ENCODE peak calls at places on chromosomes 1 and 21, in five cellular contexts. O is keratinocyte, D is fibroblast of lung, M is endodermal cell, I is Peyer's patch. E is an unnamed sample. For H3K4me1, the result is how much of the 10 kb centered on the place peaks cover.

GRCh38 chr1:210695041-210695440 is 366.3 kb downstream of the HHAT start:
- DNase-seq in I (no peak), M (no peak), O (no peak), D (no peak), E (no peak)

GRCh38 chr1:153805042-153805745 is 30.0 kb downstream of the SLC27A3 start:
- DNase-seq in D (peak), O (peak), M (no peak), I (peak), E (peak)

GRCh38 chr1:16204634-16205332 is 7.7 kb downstream of the ARHGEF19 start:
- DNase-seq in D (no peak), O (no peak), M (peak), I (peak), E (no peak)

GRCh38 chr21:35088235-35088865 is 39.2 kb upstream of the RUNX1 start:
- DNase-seq in I (no peak), D (no peak), M (no peak), O (no peak), E (no peak)

GRCh38 chr1:47859092-47859743 is 138.0 kb downstream of the TRABD2B start:
- DNase-seq in O (peak), D (no peak), I (no peak), M (peak), E (no peak)

GRCh38 chr1:93842750-93843500 is 36.1 kb downstream of the DNTTIP2 start:
- DNase-seq in I (no peak), M (no peak), O (no peak), D (no peak), E (no peak)

GRCh38 chr1:103459385-103459784 is 66.1 kb upstream of the RNPC3 start:
- DNase-seq in O (no peak), I (no peak), D (no peak), M (no peak), E (no peak)

GRCh38 chr1:11012260-11013159 is at the start of gene TARDBP:
- DNase-seq in O (peak), M (peak), I (peak), D (peak), E (peak)

GRCh38 chr1:43525995-43526394 is 4.7 kb upstream of the PTPRF start:
- DNase-seq in I (no peak), D (peak), M (no peak), O (no peak), E (no peak)

GRCh38 chr1:169563019-169563615 is 23.2 kb downstream of the F5 start:
- DNase-seq in M (no peak), D (no peak), I (no peak), O (no peak), E (no peak)

GRCh38 chr1:103156966-103157365 is 48.6 kb upstream of the COL11A1 start:
- DNase-seq in M (no peak), D (no peak), O (no peak), I (no peak), E (no peak)

GRCh38 chr1:2345297-2346075 is 45.9 kb downstream of the MORN1 start:
- DNase-seq in M (no peak), D (no peak), O (no peak), I (no peak), E (no peak)

GRCh38 chr1:78779831-78780230 is 130.2 kb downstream of the IFI44 start:
- DNase-seq in O (no peak), M (no peak), I (no peak), D (peak), E (no peak)

GRCh38 chr1:67564193-67564592 is 120.8 kb upstream of the GADD45A start:
- DNase-seq in M (no peak), O (no peak), I (no peak), D (peak), E (no peak)

GRCh38 chr1:165696625-165697100 is 1.7 kb downstream of the ALDH9A1 start:
- DNase-seq in O (no peak), D (peak), M (no peak), I (no peak), E (no peak)

GRCh38 chr1:89260042-89260441 is 12.6 kb downstream of the GBP5 start:
- DNase-seq in I (no peak), O (no peak), D (no peak), M (peak), E (no peak)

GRCh38 chr1:183693521-183693920 is 40.4 kb upstream of the APOBEC4 start:
- DNase-seq in M (no peak), I (no peak), D (no peak), O (no peak), E (no peak)

GRCh38 chr1:113041569-113042335 is 31.2 kb upstream of the LRIG2 start:
- DNase-seq in M (peak), O (no peak), I (no peak), D (no peak), E (no peak)

DNA sequence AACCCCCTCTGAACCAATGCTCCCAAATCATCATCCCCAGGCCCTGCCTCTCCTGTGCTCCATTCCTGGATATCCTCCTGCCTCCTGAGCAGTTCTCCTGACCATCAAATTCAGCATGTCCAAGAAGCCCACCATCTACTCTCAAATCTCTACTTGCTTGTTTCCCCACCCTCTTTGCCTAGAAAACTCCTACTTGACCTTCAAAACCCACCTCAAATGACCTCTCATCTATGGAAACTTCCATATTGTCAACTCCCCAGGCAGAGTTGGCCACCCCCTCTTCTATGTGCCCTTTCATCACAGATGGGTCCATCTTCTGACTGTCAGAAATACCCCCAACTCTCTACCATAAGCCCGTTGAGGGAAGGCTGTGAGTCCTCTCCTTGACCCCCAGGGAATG is 16.8 kb downstream of the ADGRB2 start:
- DNase-seq in O (no peak), I (no peak), M (no peak), D (no peak), E (no peak)
- H3K4me1 ChIP-seq in O (under half), I (under half), M (under half), D (under half), E (under half)

DNA sequence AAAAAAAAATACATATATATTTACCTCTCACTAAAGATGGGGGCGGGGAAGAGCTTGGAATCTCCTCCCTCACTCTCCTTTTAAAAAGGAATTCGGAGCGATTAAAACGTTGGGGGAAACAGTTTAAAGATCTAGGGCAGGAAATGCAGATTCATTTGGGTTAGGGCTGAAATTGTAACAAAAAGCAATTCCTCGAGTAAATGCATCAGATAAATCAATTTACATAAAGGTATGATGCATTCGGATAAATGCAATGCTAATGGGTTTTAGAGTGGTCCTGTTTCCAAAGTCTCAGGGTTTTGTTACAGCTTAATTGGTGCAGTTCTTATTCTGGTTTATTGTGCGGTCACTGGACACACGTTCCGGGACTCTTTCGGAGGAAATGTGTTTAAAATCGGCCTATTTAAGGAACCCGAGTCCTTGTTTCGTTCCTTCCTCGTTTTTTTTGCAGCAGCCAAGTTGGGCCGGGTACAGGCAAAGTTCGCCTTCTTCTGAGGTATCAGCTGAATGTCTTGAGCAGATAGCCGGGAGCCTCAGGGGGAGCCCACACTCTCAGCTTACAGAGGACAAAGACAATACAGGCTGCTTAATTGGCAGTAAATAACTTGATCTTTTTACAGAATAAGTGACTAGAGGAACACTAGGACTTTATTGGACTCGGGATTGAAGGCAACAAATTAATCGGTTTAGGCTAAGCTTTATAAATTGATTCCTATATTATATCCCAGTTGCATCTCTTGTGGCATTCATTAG is 1.7 kb downstream of the LMO4 start:
- DNase-seq in I (peak), M (peak), D (peak), O (no peak), E (no peak)
- H3K4me1 ChIP-seq in I (under half), M (under half), D (under half), O (under half), E (under half)

DNA sequence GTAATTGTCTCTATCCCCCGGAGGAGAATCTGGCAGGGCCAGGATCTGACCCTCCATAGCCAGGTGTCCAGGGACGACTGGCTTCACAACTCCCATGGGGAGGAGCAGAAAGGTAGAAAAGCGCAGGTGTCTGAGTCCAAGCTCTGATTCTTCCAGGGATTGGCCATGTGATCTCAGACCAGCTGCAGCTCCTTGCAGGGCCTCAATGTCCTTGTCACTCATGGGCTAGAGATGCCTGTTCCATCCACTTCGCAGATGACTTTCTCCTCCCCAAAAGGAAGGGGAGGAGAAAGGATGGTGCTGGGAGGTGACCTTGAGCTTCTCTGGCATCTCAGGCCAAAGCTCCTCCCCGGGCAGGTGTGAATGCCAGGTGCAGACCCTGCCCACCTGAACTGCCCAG is 22.6 kb downstream of the HSPG2 start:
- DNase-seq in I (no peak), D (no peak), O (no peak), M (no peak), E (no peak)
- H3K4me1 ChIP-seq in I (under half), D (under half), O (under half), M (under half), E (under half)

DNA sequence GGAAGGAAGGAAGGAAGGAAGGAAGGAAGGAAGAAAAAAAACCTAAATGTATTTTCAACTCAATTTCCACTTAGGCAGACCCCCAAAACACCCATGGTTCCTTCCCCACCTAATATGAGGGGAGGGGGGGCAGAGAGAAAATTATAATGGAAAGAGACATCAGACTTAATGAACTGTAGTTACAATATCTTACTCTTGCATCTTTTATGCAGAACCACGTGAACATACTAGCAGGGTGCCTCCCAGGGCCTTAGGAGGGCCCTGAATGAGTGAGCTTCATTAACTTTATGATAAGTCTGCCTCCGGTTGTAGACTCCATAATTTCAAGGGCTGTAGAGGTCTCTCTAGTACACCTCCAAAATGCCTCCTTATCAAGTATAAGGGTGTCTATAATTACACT is 11.3 kb upstream of the KIRREL1 start:
- DNase-seq in D (no peak), M (no peak), I (no peak), O (no peak), E (no peak)
- H3K4me1 ChIP-seq in D (under half), M (under half), I (under half), O (under half), E (under half)

DNA sequence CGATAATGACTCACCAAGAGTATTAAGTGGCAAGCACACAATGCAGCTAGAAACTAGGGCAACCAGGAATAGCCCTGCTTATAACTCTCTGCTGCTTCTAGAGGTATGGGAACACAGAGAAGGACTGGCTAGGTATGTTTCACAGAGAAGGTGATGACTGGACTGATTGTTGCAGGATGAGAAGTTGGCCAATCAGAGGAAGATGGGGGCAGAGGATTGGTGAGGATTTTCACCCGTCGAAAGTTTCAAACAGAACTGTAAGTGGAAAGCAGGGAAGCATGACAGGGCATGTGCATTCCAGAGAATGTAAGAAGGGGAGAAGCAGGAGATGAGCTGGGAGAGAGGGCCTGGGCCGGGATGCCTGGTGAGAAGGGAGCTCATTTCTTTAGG is 222.5 kb upstream of the JUN start:
- DNase-seq in D (no peak), M (peak), O (no peak), I (no peak), E (no peak)
- H3K4me1 ChIP-seq in D (under half), M (under half), O (under half), I (under half), E (under half)

GRCh38 chr1:197738927-197739326 is 36.4 kb downstream of the DENND1B start:
- DNase-seq in D (no peak), M (no peak), O (no peak), I (no peak), E (no peak)

GRCh38 chr1:197737916-197738315 is 37.4 kb downstream of the DENND1B start:
- DNase-seq in O (no peak), D (no peak), M (no peak), I (no peak), E (no peak)

GRCh38 chr1:197743578-197743977 is 31.7 kb downstream of the DENND1B start:
- DNase-seq in M (no peak), I (no peak), D (no peak), O (no peak), E (no peak)

GRCh38 chr1:197744979-197745378 is 30.3 kb downstream of the DENND1B start:
- DNase-seq in D (no peak), I (no peak), O (no peak), M (no peak), E (no peak)

DNA sequence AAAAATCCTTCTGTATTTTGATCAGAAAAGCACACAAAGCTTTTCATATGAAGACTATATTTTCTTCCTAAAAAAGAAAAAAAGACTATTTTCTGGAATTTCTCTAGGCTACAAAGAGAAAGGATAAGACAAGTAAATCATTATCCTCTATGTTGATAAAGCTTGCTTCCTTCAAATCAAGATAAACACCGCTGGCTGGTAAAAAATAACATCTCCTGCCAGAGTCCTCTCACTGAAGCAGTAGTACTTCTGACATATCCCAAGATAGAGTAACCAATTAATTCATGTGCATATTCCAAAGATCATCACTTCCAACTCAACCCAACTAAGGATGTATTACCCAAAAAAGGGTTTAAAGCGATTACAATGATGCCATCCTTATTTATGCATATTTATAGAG is 34.3 kb downstream of the DENND1B start:
- DNase-seq in O (no peak), I (no peak), M (no peak), D (no peak), E (no peak)
- H3K4me1 ChIP-seq in O (under half), I (under half), M (under half), D (under half), E (under half)

E was measured in CD8-positive, alpha-beta memory T cell.